ENCODE peak calls at places on chromosomes 2 and 18, in four cellular contexts. Z is neural progenitor cell, H is mammary epithelial cell, O is A673. G is an unnamed sample. For H3K9me3, the result is how much of the 10 kb centered on the place peaks cover.

GRCh38 chr2:195647302-195647701 is 9.7 kb upstream of the SLC39A10 start:
- DNase-seq in Z (peak), H (no peak), O (no peak), G (no peak)

GRCh38 chr2:157087373-157088005 is 170.0 kb upstream of the GALNT5 start:
- DNase-seq in Z (no peak), H (no peak), O (no peak), G (peak)

GRCh38 chr2:218161639-218162038 is 5.1 kb downstream of the CXCR1 start:
- DNase-seq in Z (no peak), H (no peak), O (no peak), G (no peak)

GRCh38 chr2:74850816-74851566 is 17.1 kb downstream of the HK2 start:
- DNase-seq in Z (no peak), H (peak), O (no peak), G (no peak)

GRCh38 chr18:3449702-3450357 is at the start of gene TGIF1:
- DNase-seq in Z (peak), H (peak), O (peak), G (no peak)

GRCh38 chr2:111167238-111168162 is 46.8 kb downstream of the BCL2L11 start:
- DNase-seq in Z (no peak), H (no peak), O (no peak), G (no peak)

GRCh38 chr2:45643543-45644542 is 7.6 kb upstream of the PRKCE start:
- DNase-seq in Z (peak), H (peak), O (peak), G (no peak)

GRCh38 chr2:226426292-226426736 is 373.3 kb downstream of the IRS1 start:
- DNase-seq in Z (no peak), H (peak), O (peak), G (peak)

GRCh38 chr2:143000599-143000998 is 123.1 kb downstream of the KYNU start:
- DNase-seq in Z (no peak), H (no peak), O (no peak), G (no peak)

GRCh38 chr2:230784840-230785239 is 72.2 kb downstream of the CAB39 start:
- DNase-seq in Z (no peak), H (peak), O (no peak), G (no peak)

GRCh38 chr18:23099621-23100020 is 35.7 kb upstream of the CABLES1 start:
- DNase-seq in Z (no peak), H (peak), O (no peak), G (no peak)

GRCh38 chr18:75167137-75167536 is 41.8 kb downstream of the PTGR3 start:
- DNase-seq in Z (no peak), H (no peak), O (no peak), G (no peak)

GRCh38 chr2:205883026-205883425 is 200.7 kb downstream of the NRP2 start:
- DNase-seq in Z (peak), H (no peak), O (no peak), G (no peak)

GRCh38 chr18:72544092-72544886 is at the start of gene CBLN2:
- DNase-seq in Z (peak), H (peak), O (peak), G (peak)

GRCh38 chr2:65377556-65378307 is 54.7 kb downstream of the SPRED2 start:
- DNase-seq in Z (no peak), H (peak), O (peak), G (no peak)

GRCh38 chr2:84823229-84823628 is 57.7 kb downstream of the TRABD2A start:
- DNase-seq in Z (no peak), H (no peak), O (no peak), G (no peak)

GRCh38 chr2:233565685-233566140 is 869 bp downstream of the USP40 start:
- DNase-seq in Z (no peak), H (no peak), O (no peak), G (no peak)

GRCh38 chr18:78582898-78583738 is 396.5 kb upstream of the SALL3 start:
- DNase-seq in Z (no peak), H (no peak), O (no peak), G (no peak)

GRCh38 chr2:147017976-147018645 is 826.7 kb upstream of the ACVR2A start:
- DNase-seq in Z (no peak), H (peak), O (no peak), G (no peak)
- H3K27ac ChIP-seq in Z (no peak), H (no peak), O (no peak), G (no peak)

GRCh38 chr2:95270541-95271081 is 3.6 kb upstream of the PROM2 start:
- DNase-seq in Z (no peak), H (no peak), O (no peak), G (no peak)

GRCh38 chr2:95272299-95272751 is 1.9 kb upstream of the PROM2 start:
- DNase-seq in Z (no peak), H (no peak), O (no peak), G (no peak)

GRCh38 chr2:95269036-95269680 is 5.1 kb upstream of the PROM2 start:
- DNase-seq in Z (no peak), H (no peak), O (no peak), G (no peak)

GRCh38 chr2:95272781-95273180 is 1.5 kb upstream of the PROM2 start:
- DNase-seq in Z (no peak), H (no peak), O (no peak), G (no peak)

DNA sequence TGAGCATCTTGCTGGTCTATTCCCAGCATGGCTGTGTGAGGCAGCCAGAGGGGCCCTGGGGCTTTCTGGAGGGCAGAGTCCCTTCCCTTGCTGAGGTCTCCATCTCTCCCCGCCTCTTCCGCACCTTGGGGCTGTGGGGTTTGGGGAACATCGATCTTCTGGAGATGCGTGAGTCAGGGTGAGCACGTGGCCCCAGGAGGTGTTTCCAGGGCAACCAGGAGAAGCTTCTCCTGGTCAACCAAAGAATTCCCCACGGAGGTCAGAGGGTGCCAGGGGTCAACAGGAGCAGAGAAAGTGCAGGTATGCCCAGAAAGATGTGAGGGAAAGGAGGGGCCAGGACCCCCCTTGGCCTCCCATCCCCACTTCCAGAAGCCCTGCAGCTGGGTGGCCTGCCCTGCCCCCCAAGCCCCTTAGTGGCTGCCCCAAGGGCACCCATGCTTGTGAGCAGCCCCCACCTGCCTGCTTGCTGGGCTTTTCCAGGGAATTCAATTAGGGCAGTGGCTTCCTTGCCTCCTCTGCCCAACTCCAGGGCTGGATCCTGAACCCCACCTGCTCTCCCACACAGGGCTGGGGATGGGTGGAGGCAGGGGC is 2.8 kb upstream of the PROM2 start:
- DNase-seq in Z (no peak), H (no peak), O (no peak), G (no peak)
- H3K9me3 ChIP-seq in Z (under half), H (under half), O (under half), G (under half)

GRCh38 chr2:127703282-127703681 is 2.0 kb downstream of the SFT2D3 start:
- DNase-seq in Z (no peak), H (no peak), O (no peak), G (no peak)

GRCh38 chr2:127701193-127701650 is at the start of gene SFT2D3:
- DNase-seq in Z (peak), H (peak), O (peak), G (peak)

GRCh38 chr2:127700527-127701192 is 637 bp upstream of the SFT2D3 start:
- DNase-seq in Z (peak), H (no peak), O (no peak), G (no peak)

GRCh38 chr2:127702395-127703009 is 1.2 kb downstream of the SFT2D3 start:
- DNase-seq in Z (no peak), H (no peak), O (no peak), G (no peak)

GRCh38 chr2:127701651-127702394 is 526 bp downstream of the SFT2D3 start:
- DNase-seq in Z (peak), H (peak), O (peak), G (no peak)
- TF ChIP-seq CTCF in Z (peak), H (no peak), O (peak), G (peak)

GRCh38 chr18:655445-655844 is 2.0 kb upstream of the TYMS start:
- DNase-seq in Z (no peak), H (no peak), O (no peak), G (no peak)

GRCh38 chr18:659597-659996 is 2.1 kb downstream of the TYMS start:
- DNase-seq in Z (no peak), H (no peak), O (no peak), G (no peak)

GRCh38 chr18:657998-658946 is 819 bp downstream of the TYMS start:
- DNase-seq in Z (peak), H (peak), O (peak), G (peak)

GRCh38 chr18:658947-659533 is 1.6 kb downstream of the TYMS start:
- DNase-seq in Z (no peak), H (no peak), O (no peak), G (no peak)

GRCh38 chr18:657311-657997 is at the start of gene TYMS:
- DNase-seq in Z (peak), H (peak), O (peak), G (no peak)
- H3K27ac ChIP-seq in Z (peak), H (peak), O (peak), G (peak)

GRCh38 chr18:46334200-46334553 is 230.0 kb downstream of the HAUS1 start:
- DNase-seq in Z (no peak), H (no peak), O (no peak), G (no peak)
- H3K9me3 ChIP-seq in Z (under half), H (under half), O (under half), G (under half)

DNA sequence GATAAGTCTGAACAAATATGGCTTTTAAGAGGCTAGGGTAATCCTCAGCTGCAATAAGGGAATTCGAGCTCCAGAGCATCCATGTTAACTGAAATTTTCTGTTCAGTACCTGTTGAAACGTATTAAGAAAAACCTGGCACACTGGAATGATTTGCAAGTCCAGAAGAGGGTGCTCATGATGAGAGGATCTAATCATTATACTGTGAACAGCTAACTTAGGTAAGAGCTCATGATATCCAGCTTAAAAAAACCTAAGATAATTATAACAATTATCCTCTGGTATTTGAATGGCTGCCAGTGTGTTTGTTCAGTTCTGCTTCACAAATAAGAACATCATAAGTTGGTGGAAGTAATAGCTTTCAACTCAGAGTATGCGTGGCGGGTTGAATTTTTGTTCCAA is 1118.3 kb upstream of the DDX18 start:
- DNase-seq in Z (peak), H (no peak), O (no peak), G (no peak)
- TF ChIP-seq CTCF in Z (peak), H (peak), O (no peak), G (no peak)

GRCh38 chr18:36711813-36712444 is 116.9 kb downstream of the TPGS2 start:
- DNase-seq in Z (no peak), H (peak), O (peak), G (peak)
- H3K27ac ChIP-seq in Z (no peak), H (no peak), O (no peak), G (no peak)

GRCh38 chr2:168499500-168499899 is 43.4 kb downstream of the CERS6 start:
- DNase-seq in Z (no peak), H (no peak), O (no peak), G (no peak)
- H3K9me3 ChIP-seq in Z (under half), H (under half), O (under half), G (under half)

GRCh38 chr2:189050110-189050712 is 76.0 kb downstream of the COL3A1 start:
- DNase-seq in Z (no peak), H (no peak), O (no peak), G (no peak)
- TF ChIP-seq CTCF in Z (no peak), H (no peak), O (no peak), G (no peak)